ENCODE peak calls at places on chromosomes 13 and 19, in five cellular contexts. F, P, N, B and O are unnamed samples. For H3K36me3, the result is how much of the 10 kb centered on the place peaks cover.

GRCh38 chr13:99617474-99618255 is 116.4 kb downstream of the TM9SF2 start:
- DNase-seq in F (peak), P (peak), N (peak), B (no peak), O (no peak)

GRCh38 chr13:24271611-24272451 is 37.5 kb upstream of the C1QTNF9 start:
- DNase-seq in F (peak), P (peak), N (no peak), B (peak), O (no peak)

GRCh38 chr13:59534806-59535205 is 628.9 kb downstream of the DIAPH3 start:
- DNase-seq in F (no peak), P (no peak), N (no peak), B (no peak), O (no peak)

GRCh38 chr13:50682966-50683365 is 160.5 kb downstream of the DLEU7 start:
- DNase-seq in F (no peak), P (no peak), N (no peak), B (no peak), O (no peak)

GRCh38 chr13:110923777-110924638 is 9.1 kb upstream of the ANKRD10 start:
- DNase-seq in F (no peak), P (no peak), N (no peak), B (no peak), O (no peak)

GRCh38 chr13:24995225-24995804 is 100.6 kb upstream of the PABPC3 start:
- DNase-seq in F (no peak), P (peak), N (peak), B (no peak), O (peak)

GRCh38 chr19:55132453-55133129 is 15.2 kb upstream of the PPP1R12C start:
- DNase-seq in F (no peak), P (no peak), N (no peak), B (no peak), O (no peak)

GRCh38 chr13:113800576-113800926 is 41.5 kb downstream of the TMEM255B start:
- DNase-seq in F (no peak), P (no peak), N (no peak), B (peak), O (no peak)

DNA sequence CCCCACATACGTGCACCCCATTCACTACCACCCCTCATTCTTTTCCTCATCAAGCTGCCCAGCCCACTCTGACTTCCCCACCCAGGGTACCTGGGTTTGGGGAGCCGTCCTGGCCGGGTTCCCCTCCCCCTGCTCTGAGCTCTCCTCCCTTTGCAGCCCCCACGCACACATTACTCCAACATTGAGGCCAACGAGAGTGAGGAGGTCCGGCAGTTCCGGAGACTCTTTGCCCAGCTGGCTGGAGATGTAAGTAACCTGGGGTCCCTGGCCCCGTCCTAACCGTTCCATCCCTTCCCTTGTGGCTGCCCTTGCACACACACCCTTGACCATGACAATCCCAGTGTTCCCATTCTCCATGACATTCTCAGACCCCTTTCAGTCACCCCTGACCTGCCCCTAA is 2.6 kb downstream of the CAPNS1 start:
- DNase-seq in F (no peak), P (no peak), N (no peak), B (peak), O (no peak)
- H3K36me3 ChIP-seq in F (half or more), P (half or more), N (under half), B (under half), O (half or more)

GRCh38 chr19:58307736-58308135 is 2.6 kb downstream of the ERVK3-1 start:
- DNase-seq in F (no peak), P (no peak), N (no peak), B (no peak), O (no peak)

GRCh38 chr19:58305932-58306323 is 751 bp downstream of the ERVK3-1 start:
- DNase-seq in F (no peak), P (no peak), N (no peak), B (no peak), O (no peak)

DNA sequence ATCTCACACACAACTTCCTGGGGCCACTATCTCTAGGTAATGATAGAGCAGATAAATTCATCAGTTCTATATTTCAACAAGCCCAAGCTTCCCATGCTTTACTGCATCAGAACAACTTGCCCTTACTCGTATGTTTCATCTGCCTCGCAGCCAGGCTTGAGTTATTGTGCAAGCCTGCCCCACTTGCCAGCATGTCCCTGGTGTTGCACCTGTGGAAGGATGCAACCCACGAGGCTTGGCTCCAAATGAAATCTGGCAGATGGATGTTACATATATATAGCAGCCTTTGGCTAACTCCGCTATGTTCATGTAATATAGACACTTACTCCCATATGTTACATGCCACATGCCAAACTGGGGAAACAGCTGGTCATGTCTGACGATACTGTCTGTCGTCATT is 6.2 kb downstream of the ERVK3-1 start:
- DNase-seq in F (no peak), P (no peak), N (no peak), B (no peak), O (no peak)
- H3K36me3 ChIP-seq in F (half or more), P (half or more), N (half or more), B (under half), O (half or more)

GRCh38 chr19:47070756-47071155 is 22.3 kb upstream of the TMEM160 start:
- DNase-seq in F (no peak), P (no peak), N (no peak), B (peak), O (no peak)
- H3K36me3 ChIP-seq in F (half or more), P (half or more), N (under half), B (under half), O (half or more)

GRCh38 chr19:45420356-45420755 is 3.4 kb downstream of the ERCC1 start:
- DNase-seq in F (no peak), P (no peak), N (no peak), B (peak), O (no peak)

GRCh38 chr19:45420871-45421270 is 2.8 kb downstream of the ERCC1 start:
- DNase-seq in F (no peak), P (no peak), N (no peak), B (no peak), O (no peak)

GRCh38 chr19:45418812-45419211 is 4.9 kb downstream of the ERCC1 start:
- DNase-seq in F (no peak), P (no peak), N (no peak), B (no peak), O (no peak)

GRCh38 chr19:45419396-45419795 is 4.3 kb downstream of the ERCC1 start:
- DNase-seq in F (no peak), P (no peak), N (no peak), B (no peak), O (no peak)

GRCh38 chr19:45419895-45420294 is 3.8 kb downstream of the ERCC1 start:
- DNase-seq in F (no peak), P (no peak), N (no peak), B (no peak), O (no peak)
- H3K36me3 ChIP-seq in F (under half), P (half or more), N (under half), B (under half), O (under half)

GRCh38 chr19:39352549-39353285 is 10.5 kb downstream of the SAMD4B start:
- DNase-seq in F (no peak), P (no peak), N (no peak), B (no peak), O (no peak)
- H3K36me3 ChIP-seq in F (half or more), P (half or more), N (half or more), B (under half), O (half or more)

GRCh38 chr19:15185188-15185587 is 15.6 kb downstream of the NOTCH3 start:
- DNase-seq in F (no peak), P (no peak), N (no peak), B (no peak), O (no peak)

GRCh38 chr19:15180451-15181390 is 20.1 kb downstream of the NOTCH3 start:
- DNase-seq in F (peak), P (peak), N (no peak), B (peak), O (no peak)

GRCh38 chr19:15181394-15181793 is 19.4 kb downstream of the NOTCH3 start:
- DNase-seq in F (no peak), P (no peak), N (no peak), B (peak), O (no peak)

GRCh38 chr19:15187026-15188007 is 13.5 kb downstream of the NOTCH3 start:
- DNase-seq in F (no peak), P (no peak), N (no peak), B (no peak), O (no peak)

GRCh38 chr19:15184776-15185175 is 16.0 kb downstream of the NOTCH3 start:
- DNase-seq in F (no peak), P (no peak), N (no peak), B (no peak), O (no peak)
- H3K36me3 ChIP-seq in F (under half), P (under half), N (under half), B (under half), O (half or more)

DNA sequence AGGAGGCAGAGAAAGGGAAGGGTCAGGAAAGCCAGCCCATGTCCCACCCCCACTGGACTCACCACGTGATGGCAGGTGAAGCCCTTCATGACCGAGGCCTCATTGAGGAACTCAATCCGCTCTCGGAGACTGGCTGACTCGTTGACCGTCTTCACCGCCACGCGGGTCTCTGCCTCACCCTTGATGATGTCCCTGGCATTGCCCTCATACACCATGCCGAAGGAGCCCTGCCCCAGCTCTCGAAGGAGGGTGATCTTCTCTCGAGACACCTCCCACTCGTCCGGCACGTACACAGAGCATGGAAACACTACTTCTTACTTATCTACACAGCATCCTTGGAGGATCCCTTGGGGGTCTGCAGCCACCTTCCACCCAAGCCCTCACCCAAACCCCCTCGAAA is 55.7 kb downstream of the ZNF557 start:
- DNase-seq in F (no peak), P (no peak), N (no peak), B (no peak), O (no peak)
- H3K36me3 ChIP-seq in F (half or more), P (half or more), N (under half), B (under half), O (under half)

DNA sequence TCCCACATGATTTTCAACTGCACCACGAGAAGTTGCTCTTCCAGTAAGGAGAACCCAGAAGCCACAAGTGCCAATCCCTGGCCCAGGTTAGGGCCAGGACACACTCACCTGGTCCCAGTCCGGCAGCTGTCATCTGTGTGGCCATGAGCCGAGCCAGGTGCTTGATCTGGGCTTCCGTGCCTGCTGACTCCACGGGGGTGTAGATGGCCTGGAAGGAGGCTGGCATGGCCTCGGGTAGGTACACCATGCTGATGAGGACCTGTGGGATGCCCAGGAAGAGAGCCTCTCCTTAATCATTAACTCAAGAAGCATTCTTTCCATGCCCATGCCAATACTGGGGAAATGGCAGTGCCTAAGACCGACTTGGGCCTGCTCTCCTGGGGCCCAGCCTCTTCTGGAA is 19.9 kb upstream of the RSPH6A start:
- DNase-seq in F (no peak), P (no peak), N (no peak), B (no peak), O (no peak)
- H3K36me3 ChIP-seq in F (half or more), P (half or more), N (half or more), B (under half), O (half or more)

GRCh38 chr19:34300380-34300779 is 46.0 kb downstream of the GARRE1 start:
- DNase-seq in F (no peak), P (no peak), N (no peak), B (no peak), O (no peak)

GRCh38 chr19:34299576-34299975 is 45.2 kb downstream of the GARRE1 start:
- DNase-seq in F (no peak), P (no peak), N (no peak), B (no peak), O (no peak)

GRCh38 chr19:34295103-34295502 is 40.7 kb downstream of the GARRE1 start:
- DNase-seq in F (no peak), P (no peak), N (no peak), B (no peak), O (no peak)

GRCh38 chr19:34300962-34301361 is 46.6 kb downstream of the GARRE1 start:
- DNase-seq in F (no peak), P (no peak), N (no peak), B (no peak), O (no peak)

DNA sequence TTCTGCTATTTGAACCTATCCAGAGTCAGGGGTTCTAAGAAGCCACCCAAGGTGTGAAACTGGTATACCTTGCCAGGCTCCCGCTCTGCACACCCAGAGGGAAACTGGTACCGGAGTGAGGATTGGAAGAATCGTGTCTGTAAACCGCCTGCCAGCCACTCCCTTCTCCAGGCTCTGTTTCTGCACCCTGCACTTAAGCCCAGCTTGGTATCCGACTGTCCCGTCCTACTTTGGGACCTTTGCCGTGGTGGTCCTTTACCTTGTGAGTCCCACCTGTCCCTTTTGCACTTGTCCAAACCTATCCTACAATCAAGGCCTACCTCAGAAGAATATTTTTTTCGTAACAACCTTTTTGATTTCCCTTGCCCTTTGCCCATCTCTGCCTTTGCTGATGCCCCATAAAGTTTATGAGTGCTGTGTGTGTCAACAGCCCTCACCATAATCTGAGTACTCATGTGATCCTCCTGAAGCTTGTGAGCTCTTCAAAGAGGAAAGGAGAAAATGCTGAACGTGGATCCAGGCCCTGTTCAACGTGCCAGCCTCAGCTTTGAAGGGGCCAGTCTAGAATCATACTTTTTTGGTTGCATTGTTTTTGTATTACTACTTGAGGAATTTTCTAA is 44.6 kb downstream of the GARRE1 start:
- DNase-seq in F (no peak), P (no peak), N (no peak), B (no peak), O (no peak)
- H3K36me3 ChIP-seq in F (under half), P (under half), N (under half), B (under half), O (under half)

DNA sequence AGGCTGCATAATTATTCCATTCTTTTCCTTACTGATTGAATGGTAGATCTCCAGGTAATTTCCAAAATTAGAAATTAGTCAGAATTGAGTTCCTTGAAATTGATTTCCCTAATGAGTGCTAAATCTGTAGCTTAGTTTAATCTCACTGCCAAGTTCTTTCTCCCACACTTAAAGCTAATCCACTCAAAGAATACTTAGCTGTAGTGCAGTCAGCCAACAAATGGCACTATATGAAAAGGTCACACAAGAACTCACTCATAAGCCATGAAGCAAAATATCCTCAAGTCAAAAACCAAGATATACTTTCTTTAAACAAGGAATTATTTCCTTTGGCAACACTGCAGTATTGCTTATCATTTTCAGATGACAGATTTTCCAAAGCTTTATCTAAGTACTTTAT is 62.0 kb downstream of the XPO4 start:
- DNase-seq in F (no peak), P (no peak), N (no peak), B (no peak), O (no peak)
- H3K36me3 ChIP-seq in F (half or more), P (under half), N (under half), B (under half), O (half or more)